ENCODE peak calls at places on chromosomes 7 and 10, in four cellular contexts. One of them, this sample, is unnamed.

GRCh38 chr10:15763001-15763400 is 43.3 kb upstream of the ITGA8 start:
- DNase-seq in NAMALWA: no peak
- DNase-seq in HFF-Myc: no peak
- DNase-seq in cardiac muscle cell: no peak
- DNase-seq in this sample: no peak

GRCh38 chr10:124495176-124495575 is 33.6 kb downstream of the LHPP start:
- DNase-seq in NAMALWA: no peak
- DNase-seq in HFF-Myc: no peak
- DNase-seq in cardiac muscle cell: no peak
- DNase-seq in this sample: no peak

GRCh38 chr7:98423043-98423442 is 22.2 kb upstream of the BAIAP2L1 start:
- DNase-seq in cardiac muscle cell: peak; percentile 27
- DNase-seq in NAMALWA: peak; percentile 74
- DNase-seq in HFF-Myc: no peak
- DNase-seq in this sample: no peak

GRCh38 chr10:13496164-13496563 is 32.6 kb downstream of the BEND7 start:
- DNase-seq in HFF-Myc: no peak
- DNase-seq in cardiac muscle cell: no peak
- DNase-seq in NAMALWA: no peak
- DNase-seq in this sample: no peak

GRCh38 chr7:80593869-80594587 is 44.4 kb upstream of the CD36 start:
- DNase-seq in NAMALWA: no peak
- DNase-seq in cardiac muscle cell: peak; percentile 13
- DNase-seq in HFF-Myc: no peak
- DNase-seq in this sample: no peak

GRCh38 chr10:129046074-129046681 is 420.9 kb upstream of the MGMT start:
- DNase-seq in HFF-Myc: no peak
- DNase-seq in NAMALWA: no peak
- DNase-seq in cardiac muscle cell: peak; percentile 77
- DNase-seq in this sample: no peak

GRCh38 chr10:58982470-58983239 is 193.8 kb upstream of the PHYHIPL start:
- DNase-seq in cardiac muscle cell: no peak
- DNase-seq in NAMALWA: no peak
- DNase-seq in HFF-Myc: no peak
- DNase-seq in this sample: no peak

GRCh38 chr10:51214207-51214896 is 140.1 kb downstream of the PRKG1 start:
- DNase-seq in HFF-Myc: no peak
- DNase-seq in cardiac muscle cell: no peak
- DNase-seq in NAMALWA: no peak
- DNase-seq in this sample: no peak

GRCh38 chr10:124417846-124418725 is 637 bp downstream of the OAT start:
- DNase-seq in HFF-Myc: no peak
- DNase-seq in cardiac muscle cell: peak; percentile 73
- DNase-seq in NAMALWA: peak; percentile 54
- DNase-seq in this sample: no peak

GRCh38 chr7:464177-464711 is 55.4 kb downstream of the PDGFA start:
- DNase-seq in HFF-Myc: no peak
- DNase-seq in NAMALWA: no peak
- DNase-seq in cardiac muscle cell: no peak
- DNase-seq in this sample: no peak

GRCh38 chr10:71659050-71659738 is 60.4 kb downstream of the C10orf105 start:
- DNase-seq in HFF-Myc: no peak
- DNase-seq in cardiac muscle cell: no peak
- DNase-seq in NAMALWA: no peak
- DNase-seq in this sample: no peak

GRCh38 chr7:111537134-111537533 is 25.2 kb downstream of the IMMP2L start:
- DNase-seq in cardiac muscle cell: no peak
- DNase-seq in NAMALWA: no peak
- DNase-seq in HFF-Myc: no peak
- DNase-seq in this sample: no peak

GRCh38 chr7:102925962-102926825 is 13.4 kb downstream of the LRRC17 start:
- DNase-seq in NAMALWA: no peak
- DNase-seq in cardiac muscle cell: no peak
- DNase-seq in HFF-Myc: no peak
- DNase-seq in this sample: no peak

GRCh38 chr7:106442476-106442875 is 157.7 kb upstream of the NAMPT start:
- DNase-seq in HFF-Myc: no peak
- DNase-seq in NAMALWA: no peak
- DNase-seq in cardiac muscle cell: no peak
- DNase-seq in this sample: no peak

GRCh38 chr7:100768784-100769183 is 35.4 kb downstream of the ZAN start:
- DNase-seq in NAMALWA: no peak
- DNase-seq in HFF-Myc: no peak
- DNase-seq in cardiac muscle cell: no peak
- DNase-seq in this sample: no peak